ENCODE peak calls at places on chromosomes 5 and 9, in four cellular contexts. U, A, O and T are unnamed samples. For H3K36me3 and H3K27me3, the result is how much of the 10 kb centered on the place peaks cover.

GRCh38 chr9:15357050-15357653 is 50.1 kb upstream of the TTC39B start:
- DNase-seq in U (peak), A (no peak), O (no peak), T (no peak)

GRCh38 chr5:139711852-139712171 is 63.7 kb downstream of the CXXC5 start:
- DNase-seq in U (peak), A (no peak), O (no peak), T (no peak)

GRCh38 chr5:114898602-114899001 is 271.1 kb downstream of the TRIM36 start:
- DNase-seq in U (peak), A (no peak), O (no peak), T (no peak)

GRCh38 chr9:27154923-27155322 is 45.9 kb downstream of the TEK start:
- DNase-seq in U (no peak), A (no peak), O (no peak), T (no peak)

GRCh38 chr5:163893301-163893700 is 387.9 kb downstream of the MAT2B start:
- DNase-seq in U (no peak), A (no peak), O (no peak), T (no peak)

GRCh38 chr5:134638760-134639201 is 6.2 kb upstream of the SAR1B start:
- DNase-seq in U (no peak), A (no peak), O (no peak), T (no peak)

GRCh38 chr9:84254972-84255371 is 85.6 kb downstream of the SLC28A3 start:
- DNase-seq in U (no peak), A (no peak), O (no peak), T (no peak)

GRCh38 chr9:32866292-32866691 is 83.0 kb downstream of the TMEM215 start:
- DNase-seq in U (no peak), A (no peak), O (no peak), T (no peak)

GRCh38 chr9:135898634-135899407 is 8.5 kb downstream of the CAMSAP1 start:
- DNase-seq in U (no peak), A (no peak), O (peak), T (no peak)

GRCh38 chr5:142466195-142466951 is 141.6 kb upstream of the SPRY4 start:
- DNase-seq in U (no peak), A (no peak), O (no peak), T (no peak)

GRCh38 chr5:36703245-36703860 is 96.9 kb downstream of the SLC1A3 start:
- DNase-seq in U (no peak), A (no peak), O (no peak), T (no peak)

GRCh38 chr9:23824241-23825142 is 1.5 kb downstream of the ELAVL2 start:
- DNase-seq in U (peak), A (no peak), O (no peak), T (no peak)

GRCh38 chr9:93650448-93650847 is 74.1 kb downstream of the PHF2 start:
- DNase-seq in U (no peak), A (no peak), O (no peak), T (no peak)

DNA sequence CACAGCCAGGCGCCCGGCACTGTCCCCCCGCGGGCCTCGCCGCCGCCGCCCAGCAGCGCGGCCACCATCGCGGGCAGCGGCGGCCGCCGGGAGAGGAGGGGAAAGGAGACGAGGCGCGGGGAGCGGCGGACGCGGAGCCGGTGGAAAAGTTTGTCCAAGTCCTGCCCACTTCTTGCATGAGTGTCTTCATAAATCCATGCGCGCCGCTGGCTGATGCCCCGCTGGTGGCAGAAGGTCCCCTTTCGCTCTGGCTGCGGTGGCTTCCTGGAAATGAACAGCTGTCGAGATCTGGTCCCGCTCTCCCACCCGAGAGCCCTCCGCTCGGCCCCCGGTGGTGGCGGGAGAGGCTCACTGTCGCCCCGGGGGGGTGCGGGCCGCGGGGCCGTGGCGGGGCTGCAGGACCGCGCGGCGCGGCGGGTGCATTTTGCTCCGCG is 577 bp downstream of the GAS1 start:
- DNase-seq in U (no peak), A (no peak), O (peak), T (no peak)
- H3K36me3 ChIP-seq in U (under half), A (under half), O (under half), T (under half)

GRCh38 chr5:118923295-118924005 is 64.9 kb downstream of the DTWD2 start:
- DNase-seq in U (no peak), A (no peak), O (no peak), T (no peak)
- H3K4me3 ChIP-seq in U (no peak), A (no peak), O (no peak), T (no peak)

DNA sequence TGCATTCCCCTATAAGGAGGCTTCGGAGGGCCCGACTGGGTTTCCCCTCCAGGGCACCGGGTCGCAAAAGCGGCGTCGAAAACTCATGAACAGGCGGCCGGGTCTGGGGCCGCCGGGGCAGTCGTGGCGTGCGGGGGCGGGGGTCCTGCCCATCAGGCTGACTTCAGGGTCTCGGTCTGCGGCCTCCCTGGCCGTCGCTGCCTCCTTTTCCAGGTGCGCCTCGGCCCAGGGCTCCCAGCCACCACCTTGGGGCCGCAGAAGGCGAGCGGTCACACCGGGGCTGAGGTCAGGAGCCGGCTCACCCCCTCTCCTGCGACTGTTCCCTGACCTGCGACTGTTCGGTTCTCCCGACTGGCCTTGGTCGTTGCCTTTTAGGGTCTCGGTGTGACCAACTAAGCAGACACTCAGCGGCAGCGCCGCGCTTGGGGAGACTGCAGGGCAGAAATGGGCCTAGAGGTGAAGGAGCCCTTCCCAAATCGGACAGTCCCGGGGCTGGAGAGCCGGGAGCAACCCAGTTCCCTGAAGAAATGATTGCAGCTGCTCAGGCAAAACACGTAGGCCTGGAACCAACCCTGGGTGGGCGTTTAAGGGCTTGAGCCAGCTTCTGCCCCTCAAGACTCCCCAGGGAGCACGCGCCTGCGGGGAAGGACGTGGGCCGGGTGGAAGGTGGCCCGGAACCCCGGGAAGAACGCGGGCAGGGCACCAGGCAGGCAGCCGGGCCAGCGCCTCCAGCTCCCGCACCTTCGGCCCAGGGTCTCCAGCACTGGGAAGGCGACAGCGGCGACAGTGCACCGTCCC is 11.2 kb downstream of the IRX2 start:
- DNase-seq in U (peak), A (no peak), O (no peak), T (no peak)
- H3K27me3 ChIP-seq in U (half or more), A (under half), O (under half), T (under half)

DNA sequence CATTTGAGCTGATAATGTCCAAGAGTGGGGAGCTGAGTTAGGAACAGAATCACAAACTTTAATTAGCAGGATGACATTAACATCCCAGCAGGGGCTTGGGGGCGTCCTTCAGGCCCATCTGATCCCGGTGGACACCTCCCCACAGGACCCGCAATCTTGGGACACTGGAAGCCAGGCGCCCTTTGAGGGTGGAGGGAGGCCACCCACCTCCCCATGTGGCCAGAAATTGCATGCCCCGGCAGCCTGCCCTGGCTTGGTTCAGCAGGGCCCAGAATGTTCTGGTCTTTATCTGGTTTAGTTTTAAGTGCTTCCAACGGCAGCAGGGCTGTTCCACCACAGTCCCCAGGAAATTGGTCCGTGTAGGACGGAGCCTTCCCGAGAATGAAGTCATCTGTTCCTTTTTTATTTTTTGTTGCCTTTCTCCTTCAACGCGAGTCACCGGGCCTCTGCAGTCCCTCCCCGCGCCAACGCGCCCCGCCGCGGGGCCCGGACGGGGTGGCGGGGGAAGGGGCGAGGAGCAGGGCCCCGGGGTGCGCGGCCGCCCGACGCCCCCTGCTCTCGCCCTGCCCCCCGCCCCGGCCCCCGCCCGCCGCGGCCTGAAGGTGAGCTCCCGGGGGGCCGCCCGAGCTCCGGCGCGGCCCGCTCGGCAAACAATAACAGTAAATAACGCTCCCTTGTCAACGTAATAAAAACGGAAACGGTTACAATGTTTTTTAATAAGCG is 207.9 kb downstream of the C9orf50 start:
- DNase-seq in U (peak), A (no peak), O (peak), T (no peak)
- H3K36me3 ChIP-seq in U (under half), A (under half), O (under half), T (under half)

GRCh38 chr9:137875354-137875753 is 2.2 kb upstream of the CACNA1B start:
- DNase-seq in U (no peak), A (no peak), O (no peak), T (no peak)

GRCh38 chr9:137878146-137878941 is 762 bp downstream of the CACNA1B start:
- DNase-seq in U (peak), A (peak), O (no peak), T (peak)

GRCh38 chr9:137875846-137876245 is 1.7 kb upstream of the CACNA1B start:
- DNase-seq in U (no peak), A (no peak), O (no peak), T (no peak)

GRCh38 chr9:137876269-137876668 is 1.3 kb upstream of the CACNA1B start:
- DNase-seq in U (no peak), A (no peak), O (no peak), T (no peak)

GRCh38 chr9:137876781-137877386 is 698 bp upstream of the CACNA1B start:
- DNase-seq in U (peak), A (no peak), O (no peak), T (no peak)
- H3K4me3 ChIP-seq in U (peak), A (peak), O (no peak), T (no peak)

DNA sequence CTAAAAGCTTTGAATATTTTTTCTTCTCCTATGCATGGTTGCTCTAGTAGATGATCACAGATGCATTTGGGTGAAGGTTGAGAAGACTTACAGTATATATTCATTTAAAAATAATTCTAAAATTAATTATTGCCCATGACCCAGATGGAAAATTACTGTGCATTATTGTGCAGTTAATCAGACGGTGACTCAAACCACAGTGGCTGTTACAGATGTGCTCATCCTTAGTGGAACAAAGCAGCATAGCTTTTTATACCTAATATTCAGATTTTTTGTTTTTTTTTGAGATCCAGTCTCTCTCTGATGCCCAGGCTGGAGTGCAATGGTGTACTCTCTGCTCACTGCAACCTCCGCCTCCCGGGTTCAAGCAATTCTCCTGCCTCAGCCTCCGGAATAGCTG is 10.7 kb downstream of the OR2V1 start:
- DNase-seq in U (no peak), A (no peak), O (no peak), T (no peak)
- H3K27me3 ChIP-seq in U (under half), A (under half), O (under half), T (under half)

DNA sequence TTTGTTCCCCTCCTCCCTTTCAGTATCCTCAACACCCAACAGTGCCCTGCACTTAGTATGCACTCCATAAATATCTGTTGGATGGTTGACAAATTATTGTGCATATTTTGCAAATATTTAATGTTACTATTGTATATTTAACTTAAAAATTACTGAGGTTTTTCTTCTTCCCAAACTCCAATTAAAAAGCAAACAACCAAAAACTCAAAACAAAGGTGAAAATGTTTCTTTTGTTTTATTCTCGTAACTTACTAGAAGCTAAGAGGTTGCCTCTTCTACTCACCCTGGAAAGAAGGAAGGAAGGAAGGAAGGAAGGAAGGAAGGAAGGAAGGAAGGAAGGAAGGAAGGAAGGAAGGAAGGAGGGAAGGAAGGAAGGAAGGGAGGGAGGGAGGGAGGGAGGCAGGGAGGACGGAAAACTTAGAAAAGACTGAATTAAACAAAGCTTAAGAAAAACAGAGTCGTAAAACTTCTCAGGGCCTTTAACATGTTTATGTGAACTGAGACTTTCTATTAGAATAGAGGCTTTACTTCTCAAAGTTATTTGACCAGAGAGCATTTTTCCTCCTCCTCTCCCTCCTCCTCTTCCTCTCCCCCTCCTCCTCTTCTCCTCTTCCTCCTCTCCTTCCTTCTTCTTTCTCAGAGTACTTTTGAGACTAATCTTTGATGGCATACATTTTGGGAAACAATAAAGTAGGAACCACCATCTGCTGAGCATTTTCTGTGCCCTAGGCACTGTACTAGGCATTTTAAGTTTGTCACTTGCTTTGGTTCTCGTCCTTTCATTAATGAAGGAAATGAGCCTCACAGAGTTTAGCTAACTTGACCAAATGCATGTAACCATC is 396.6 kb upstream of the WWC1 start:
- DNase-seq in U (no peak), A (no peak), O (no peak), T (no peak)
- H3K36me3 ChIP-seq in U (under half), A (under half), O (under half), T (under half)